ENCODE peak calls at places on chromosomes 16 and 17, in four cellular contexts. P is heart left ventricle, J is H1, T is prostate gland. K is an unnamed sample.

GRCh38 chr16:91484-91883 is 13.5 kb downstream of the MPG start:
- DNase-seq in J (no peak), T (no peak), P (peak; percentile 70), K (no peak)

GRCh38 chr17:57745242-57745641 is at the start of gene CCDC182:
- DNase-seq in T (no peak), J (no peak), P (no peak), K (no peak)

GRCh38 chr17:78934681-78935418 is 9.7 kb upstream of the TIMP2 start:
- DNase-seq in P (no peak), J (no peak), T (no peak), K (no peak)

GRCh38 chr17:7326186-7326585 is 2.9 kb downstream of the NEURL4 start:
- DNase-seq in J (no peak), P (no peak), T (no peak), K (no peak)

GRCh38 chr16:3963203-3963602 is 82.7 kb upstream of the CREBBP start:
- DNase-seq in P (no peak), T (no peak), J (no peak), K (no peak)

GRCh38 chr17:57889892-57890856 is 40.3 kb upstream of the MRPS23 start:
- DNase-seq in T (peak; percentile 82), P (peak; percentile 86), J (no peak), K (no peak)

GRCh38 chr17:67999291-67999911 is 3.1 kb upstream of the C17orf58 start:
- DNase-seq in J (no peak), P (no peak), T (no peak), K (no peak)

GRCh38 chr17:50051082-50051576 is 4.8 kb upstream of the ITGA3 start:
- DNase-seq in J (no peak), T (no peak), P (no peak), K (no peak)

GRCh38 chr16:54174201-54174600 is 112.4 kb downstream of the IRX3 start:
- DNase-seq in T (no peak), J (no peak), P (no peak), K (no peak)

GRCh38 chr16:3838600-3839401 is 41.7 kb downstream of the CREBBP start:
- DNase-seq in J (no peak), T (no peak), P (no peak), K (no peak)

GRCh38 chr17:3896108-3897099 is 3.6 kb upstream of the CAMKK1 start:
- DNase-seq in P (no peak), T (no peak), J (no peak), K (no peak)

GRCh38 chr17:42411321-42411820 is 11.7 kb downstream of the CAVIN1 start:
- DNase-seq in P (no peak), T (no peak), J (no peak), K (no peak)

GRCh38 chr17:38751144-38751802 is 1.3 kb upstream of the PSMB3 start:
- DNase-seq in J (no peak), P (no peak), T (no peak), K (no peak)

GRCh38 chr17:8744086-8744781 is 402 bp downstream of the CCDC42 start:
- DNase-seq in J (no peak), T (no peak), P (no peak), K (no peak)

GRCh38 chr17:49387374-49388289 is 25.6 kb upstream of the ZNF652 start:
- DNase-seq in T (no peak), P (no peak), J (no peak), K (no peak)

GRCh38 chr17:75596320-75597087 is 8.9 kb downstream of the MYO15B start:
- DNase-seq in T (no peak), P (no peak), J (no peak), K (no peak)

GRCh38 chr17:8608001-8608400 is 22.5 kb downstream of the MYH10 start:
- DNase-seq in J (no peak), P (no peak), T (no peak), K (no peak)

GRCh38 chr16:81553814-81554675 is 109.4 kb downstream of the CMIP start:
- DNase-seq in J (no peak), P (no peak), T (no peak), K (no peak)

GRCh38 chr17:58416396-58416795 is 938 bp downstream of the RNF43 start:
- DNase-seq in T (no peak), J (no peak), P (no peak), K (no peak)

GRCh38 chr17:45787044-45787443 is 2.9 kb downstream of the CRHR1 start:
- DNase-seq in T (no peak), P (no peak), J (no peak), K (no peak)

GRCh38 chr17:29694923-29695563 is 72.3 kb upstream of the CORO6 start:
- DNase-seq in T (no peak), J (no peak), P (no peak), K (no peak)

GRCh38 chr17:75069783-75070182 is 18.0 kb upstream of the SLC16A5 start:
- DNase-seq in T (peak; percentile 31), P (no peak), J (no peak), K (no peak)

GRCh38 chr17:80152057-80152831 is 5.3 kb upstream of the EIF4A3 start:
- DNase-seq in P (no peak), T (no peak), J (no peak), K (no peak)

GRCh38 chr17:7587831-7588230 is 2.1 kb downstream of the SOX15 start:
- DNase-seq in T (no peak), J (no peak), P (no peak), K (no peak)

GRCh38 chr16:88367560-88367959 is 15.2 kb upstream of the ZNF469 start:
- DNase-seq in T (no peak), P (no peak), J (no peak), K (no peak)

GRCh38 chr16:54077412-54077821 is 209.2 kb downstream of the IRX3 start:
- DNase-seq in P (no peak), J (no peak), T (no peak), K (no peak)

DNA sequence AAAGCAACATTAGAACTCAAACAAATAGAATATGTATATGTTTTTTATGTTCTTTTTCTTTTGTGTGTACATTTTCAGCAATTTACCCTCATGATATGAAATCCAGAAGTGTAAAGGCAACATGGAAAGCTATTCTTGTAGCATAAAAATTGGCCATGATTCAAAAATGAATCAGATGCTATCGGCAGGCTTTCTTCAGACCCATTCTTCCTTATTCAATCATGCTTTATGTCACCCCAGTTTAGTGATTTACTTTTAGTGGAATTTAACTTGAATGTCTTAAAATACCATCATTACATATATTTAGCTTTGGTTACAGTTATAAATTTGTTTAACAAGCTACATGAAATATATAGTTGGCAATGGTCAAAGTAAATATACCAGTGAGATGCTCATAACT is 21.4 kb upstream of the SMIM36 start:
- DNase-seq in P (no peak), T (no peak), J (no peak), K (no peak)
- H3K4me1 ChIP-seq in P (no peaks in the 10 kb centered on the region), T (no peaks in the 10 kb centered on the region), J (no peaks in the 10 kb centered on the region), K (no peaks in the 10 kb centered on the region)

DNA sequence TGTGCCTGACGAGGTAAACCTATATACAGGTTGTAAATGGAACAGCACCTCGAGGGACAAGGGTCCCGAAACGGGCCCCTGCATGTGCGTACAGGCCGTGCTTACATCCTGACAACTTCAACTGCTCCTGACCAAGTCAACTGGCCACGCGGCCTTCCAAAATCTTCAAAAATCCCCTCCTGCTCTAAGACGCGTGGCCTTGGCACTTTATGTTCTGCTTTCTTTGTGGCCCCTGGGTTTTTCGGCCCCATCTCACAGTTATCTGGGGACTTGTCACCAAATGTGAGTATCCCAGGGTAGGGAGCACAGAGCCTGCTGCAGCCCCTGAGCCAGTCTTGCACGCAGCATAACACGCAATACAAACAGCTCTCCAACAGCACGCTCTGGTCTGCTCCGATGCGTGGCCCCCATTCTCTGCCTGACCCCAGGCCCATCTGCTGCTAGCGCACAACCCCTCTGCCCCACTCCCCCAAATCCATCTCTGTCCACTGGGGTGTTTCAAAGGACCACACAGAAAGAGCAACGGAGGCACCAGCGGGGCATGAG is 659 bp downstream of the RPH3AL start:
- DNase-seq in P (no peak), J (no peak), T (no peak), K (no peak)
- H3K4me3 ChIP-seq in P (peak overlapping the region; percentile 6), J (no peak overlapping the region), T (no peak overlapping the region), K (peak overlapping the region; percentile 33)

DNA sequence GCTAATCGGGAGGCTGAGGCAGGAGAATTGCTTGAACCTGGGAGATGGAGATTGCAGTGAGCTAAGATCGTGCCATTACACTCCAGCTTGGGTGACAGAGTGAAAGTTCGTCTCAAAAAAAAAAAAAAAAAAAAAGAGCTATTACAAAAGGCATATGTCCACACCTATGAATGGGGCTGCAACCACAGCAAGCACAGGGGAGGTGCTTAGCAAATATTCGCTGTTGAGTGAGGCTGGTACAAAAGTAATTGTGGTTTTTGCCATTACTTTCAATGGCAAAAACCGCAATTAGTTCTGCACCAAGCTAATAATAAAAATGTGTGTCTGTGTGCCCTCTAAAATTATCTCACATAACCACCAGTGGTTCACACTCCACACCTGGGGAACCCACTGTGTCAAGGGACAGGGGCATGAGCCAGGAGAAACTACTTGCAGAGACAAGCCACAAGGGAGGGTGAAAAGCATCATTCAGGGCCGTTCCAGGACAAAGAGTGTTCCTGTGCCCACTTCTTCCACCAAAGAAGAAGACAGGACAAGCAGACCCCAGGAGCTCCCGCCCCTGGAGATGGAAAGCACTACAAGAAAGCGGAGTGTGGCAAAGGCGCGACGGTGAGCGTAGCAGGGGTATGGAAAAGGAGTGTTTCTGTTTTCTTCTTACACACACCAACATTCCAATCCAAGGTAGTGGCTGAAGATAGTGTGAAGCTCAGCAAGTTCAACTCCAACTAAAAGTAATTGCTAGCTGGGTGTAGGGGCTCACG is 84.4 kb upstream of the CNEP1R1 start:
- DNase-seq in T (no peak), P (no peak), J (no peak), K (no peak)
- TF ChIP-seq CTCF in T (no peak), P (no peak), J (no peak), K (no peak)

DNA sequence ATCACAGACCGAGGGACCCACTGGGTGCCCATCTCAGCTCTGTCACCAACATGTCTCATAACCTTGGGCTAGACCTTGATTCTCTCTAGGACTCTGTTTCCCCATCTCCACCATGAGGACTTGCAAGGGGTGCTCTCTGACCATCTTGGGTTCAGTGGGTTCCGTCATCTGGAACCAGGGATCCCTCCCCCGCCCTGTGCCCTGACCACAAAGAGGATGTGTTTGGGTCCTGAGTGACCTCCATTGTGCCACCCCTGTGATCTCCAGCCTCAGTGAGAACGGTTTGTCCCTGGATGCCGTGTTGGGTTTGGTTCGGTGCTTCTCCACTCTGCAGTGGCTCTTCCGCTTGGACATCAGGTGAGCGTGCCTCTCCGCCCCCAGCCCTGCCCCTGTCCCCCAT is 49.1 kb upstream of the CPNE2 start:
- DNase-seq in T (no peak), J (no peak), P (no peak), K (no peak)
- H3K4me1 ChIP-seq in T (no peaks in the 10 kb centered on the region), J (no peaks in the 10 kb centered on the region), P (no peaks in the 10 kb centered on the region), K (peaks cover 4% of the 10 kb centered on the region)

DNA sequence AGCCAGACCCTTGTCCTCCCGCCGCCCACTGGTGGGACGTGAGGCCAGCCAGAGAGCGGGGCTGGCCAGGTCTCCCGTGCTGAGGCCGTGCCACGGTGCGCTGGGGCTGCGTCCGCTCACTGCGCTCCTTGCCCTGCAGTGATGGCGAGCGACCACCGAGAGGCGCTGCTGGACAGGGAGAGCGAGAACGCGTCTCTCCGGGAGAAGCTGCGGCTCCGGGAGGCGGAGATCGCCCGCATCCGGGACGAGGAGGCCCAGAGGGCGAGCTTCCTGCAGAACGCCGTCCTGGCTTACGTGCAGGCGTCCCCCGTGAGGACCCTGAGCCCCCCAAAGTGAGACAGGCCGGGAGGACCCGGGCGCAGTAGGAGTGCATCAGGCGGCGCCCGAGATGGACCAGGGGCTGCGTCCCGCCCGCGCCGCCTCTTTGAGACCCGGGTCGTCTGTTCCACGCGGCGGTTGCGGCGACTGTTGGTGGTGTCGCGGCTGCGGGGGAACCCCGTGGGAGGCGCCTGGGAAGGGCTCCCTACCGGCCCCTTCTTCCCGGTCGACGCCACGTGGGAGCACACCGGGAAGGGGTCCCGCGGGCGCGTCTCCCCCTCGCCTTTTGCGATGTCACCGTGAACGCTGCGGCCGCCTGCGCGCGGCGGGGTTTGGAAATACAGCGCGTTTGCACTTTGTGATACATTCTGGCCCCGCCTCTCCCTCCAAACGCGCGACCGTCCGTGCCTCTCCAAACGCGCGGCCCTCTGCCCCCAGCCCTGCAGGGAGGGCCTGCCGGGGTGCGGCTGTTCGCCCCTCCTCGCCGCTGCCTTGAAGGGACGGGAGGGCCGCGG is 792 bp upstream of the RAC3 start:
- DNase-seq in J (peak; percentile 70), P (peak; percentile 79), T (peak; percentile 83), K (no peak)
- H3K4me3 ChIP-seq in J (peak overlapping the region; percentile 55), P (peak overlapping the region; percentile 54), T (peak overlapping the region; percentile 40), K (peak overlapping the region; percentile 71)

K was measured in esophagus squamous epithelium.